ENCODE peak calls at places on chromosome 21, in eight cellular contexts. One of them, this sample, is unnamed.

GRCh38 chr21:28229811-28230210 is 762.9 kb downstream of the LTN1 start:
- DNase-seq in DMS79 treated with DMSO at 0.1 percent for 48 hours: no peak
- DNase-seq in GF-D8: no peak
- DNase-seq in epithelial cell of esophagus: peak
- DNase-seq in testis: no peak
- DNase-seq in endothelial cell: no peak
- DNase-seq in neural crest cell: no peak
- DNase-seq in GM12892: no peak
- DNase-seq in this sample: no peak

GRCh38 chr21:46393941-46394818 is 64.5 kb upstream of the DIP2A start:
- DNase-seq in endothelial cell: no peak
- DNase-seq in DMS79 treated with DMSO at 0.1 percent for 48 hours: peak
- DNase-seq in GM12892: no peak
- DNase-seq in neural crest cell: no peak
- DNase-seq in testis: no peak
- DNase-seq in epithelial cell of esophagus: no peak
- DNase-seq in GF-D8: no peak
- DNase-seq in this sample: peak

GRCh38 chr21:37636152-37636860 is 269.7 kb downstream of the DYRK1A start:
- DNase-seq in epithelial cell of esophagus: peak
- DNase-seq in GM12892: no peak
- DNase-seq in DMS79 treated with DMSO at 0.1 percent for 48 hours: no peak
- DNase-seq in neural crest cell: no peak
- DNase-seq in testis: no peak
- DNase-seq in GF-D8: no peak
- DNase-seq in endothelial cell: no peak
- DNase-seq in this sample: no peak

GRCh38 chr21:9767592-9768375 is 753.6 kb upstream of the TPTE start:
- DNase-seq in GM12892: no peak
- DNase-seq in GF-D8: no peak
- DNase-seq in DMS79 treated with DMSO at 0.1 percent for 48 hours: no peak
- DNase-seq in epithelial cell of esophagus: no peak
- DNase-seq in endothelial cell: no peak
- DNase-seq in testis: peak
- DNase-seq in neural crest cell: no peak
- DNase-seq in this sample: no peak

GRCh38 chr21:44617071-44617501 is 5.2 kb downstream of the KRTAP10-8 start:
- DNase-seq in GF-D8: no peak
- DNase-seq in GM12892: no peak
- DNase-seq in neural crest cell: no peak
- DNase-seq in DMS79 treated with DMSO at 0.1 percent for 48 hours: no peak
- DNase-seq in epithelial cell of esophagus: no peak
- DNase-seq in endothelial cell: no peak
- DNase-seq in testis: no peak
- DNase-seq in this sample: no peak

GRCh38 chr21:16437586-16437985 is 707.8 kb downstream of the USP25 start:
- DNase-seq in GM12892: no peak
- DNase-seq in neural crest cell: no peak
- DNase-seq in GF-D8: no peak
- DNase-seq in DMS79 treated with DMSO at 0.1 percent for 48 hours: no peak
- DNase-seq in endothelial cell: no peak
- DNase-seq in testis: no peak
- DNase-seq in epithelial cell of esophagus: no peak
- DNase-seq in this sample: no peak

GRCh38 chr21:25359724-25360123 is 247.6 kb downstream of the MRPL39 start:
- DNase-seq in GF-D8: no peak
- DNase-seq in DMS79 treated with DMSO at 0.1 percent for 48 hours: no peak
- DNase-seq in epithelial cell of esophagus: no peak
- DNase-seq in neural crest cell: no peak
- DNase-seq in testis: no peak
- DNase-seq in GM12892: no peak
- DNase-seq in endothelial cell: no peak
- DNase-seq in this sample: no peak

GRCh38 chr21:26814374-26814773 is 30.8 kb downstream of the ADAMTS1 start:
- DNase-seq in GF-D8: no peak
- DNase-seq in DMS79 treated with DMSO at 0.1 percent for 48 hours: no peak
- DNase-seq in GM12892: no peak
- DNase-seq in epithelial cell of esophagus: no peak
- DNase-seq in testis: no peak
- DNase-seq in endothelial cell: no peak
- DNase-seq in neural crest cell: no peak
- DNase-seq in this sample: no peak

GRCh38 chr21:44314128-44314527 is 14.3 kb downstream of the PFKL start:
- DNase-seq in endothelial cell: no peak
- DNase-seq in DMS79 treated with DMSO at 0.1 percent for 48 hours: no peak
- DNase-seq in testis: no peak
- DNase-seq in neural crest cell: no peak
- DNase-seq in GM12892: no peak
- DNase-seq in epithelial cell of esophagus: no peak
- DNase-seq in GF-D8: no peak
- DNase-seq in this sample: no peak

GRCh38 chr21:29601072-29601471 is 302.4 kb downstream of the BACH1 start:
- DNase-seq in epithelial cell of esophagus: no peak
- DNase-seq in testis: no peak
- DNase-seq in DMS79 treated with DMSO at 0.1 percent for 48 hours: no peak
- DNase-seq in neural crest cell: no peak
- DNase-seq in endothelial cell: no peak
- DNase-seq in GF-D8: no peak
- DNase-seq in GM12892: no peak
- DNase-seq in this sample: no peak

GRCh38 chr21:44666401-44667320 is at the start of gene KRTAP12-2:
- DNase-seq in DMS79 treated with DMSO at 0.1 percent for 48 hours: peak
- DNase-seq in endothelial cell: no peak
- DNase-seq in GF-D8: no peak
- DNase-seq in epithelial cell of esophagus: peak
- DNase-seq in GM12892: no peak
- DNase-seq in testis: no peak
- DNase-seq in neural crest cell: no peak
- DNase-seq in this sample: peak

GRCh38 chr21:26165331-26165730 is 5.2 kb downstream of the APP start:
- DNase-seq in GM12892: no peak
- DNase-seq in GF-D8: peak
- DNase-seq in DMS79 treated with DMSO at 0.1 percent for 48 hours: no peak
- DNase-seq in endothelial cell: no peak
- DNase-seq in testis: no peak
- DNase-seq in neural crest cell: no peak
- DNase-seq in epithelial cell of esophagus: peak
- DNase-seq in this sample: no peak

GRCh38 chr21:16708431-16708830 is 804.4 kb upstream of the CXADR start:
- DNase-seq in GF-D8: no peak
- DNase-seq in GM12892: no peak
- DNase-seq in testis: no peak
- DNase-seq in epithelial cell of esophagus: no peak
- DNase-seq in DMS79 treated with DMSO at 0.1 percent for 48 hours: no peak
- DNase-seq in neural crest cell: no peak
- DNase-seq in endothelial cell: no peak
- DNase-seq in this sample: no peak

GRCh38 chr21:32328595-32328994 is 29.9 kb downstream of the MRAP start:
- DNase-seq in endothelial cell: no peak
- DNase-seq in GF-D8: no peak
- DNase-seq in epithelial cell of esophagus: no peak
- DNase-seq in GM12892: no peak
- DNase-seq in neural crest cell: no peak
- DNase-seq in testis: no peak
- DNase-seq in DMS79 treated with DMSO at 0.1 percent for 48 hours: no peak
- DNase-seq in this sample: no peak

GRCh38 chr21:43609501-43610340 is 49.6 kb downstream of the HSF2BP start:
- DNase-seq in neural crest cell: no peak
- DNase-seq in epithelial cell of esophagus: peak
- DNase-seq in DMS79 treated with DMSO at 0.1 percent for 48 hours: peak
- DNase-seq in testis: peak
- DNase-seq in GF-D8: no peak
- DNase-seq in endothelial cell: no peak
- DNase-seq in GM12892: no peak
- DNase-seq in this sample: peak

GRCh38 chr21:16468191-16468590 is 738.4 kb downstream of the USP25 start:
- DNase-seq in GF-D8: no peak
- DNase-seq in epithelial cell of esophagus: no peak
- DNase-seq in endothelial cell: no peak
- DNase-seq in DMS79 treated with DMSO at 0.1 percent for 48 hours: no peak
- DNase-seq in testis: no peak
- DNase-seq in GM12892: no peak
- DNase-seq in neural crest cell: no peak
- DNase-seq in this sample: no peak

GRCh38 chr21:45013271-45013841 is 61.0 kb upstream of the ADARB1 start:
- DNase-seq in epithelial cell of esophagus: no peak
- DNase-seq in endothelial cell: no peak
- DNase-seq in testis: no peak
- DNase-seq in DMS79 treated with DMSO at 0.1 percent for 48 hours: no peak
- DNase-seq in neural crest cell: no peak
- DNase-seq in GM12892: no peak
- DNase-seq in GF-D8: no peak
- DNase-seq in this sample: no peak

GRCh38 chr21:33069994-33070811 is at the start of gene OLIG1:
- DNase-seq in epithelial cell of esophagus: peak
- DNase-seq in DMS79 treated with DMSO at 0.1 percent for 48 hours: peak
- DNase-seq in neural crest cell: peak
- DNase-seq in GF-D8: peak
- DNase-seq in endothelial cell: peak
- DNase-seq in testis: peak
- DNase-seq in GM12892: peak
- DNase-seq in this sample: peak

GRCh38 chr21:25188639-25189038 is 418.6 kb downstream of the MRPL39 start:
- DNase-seq in DMS79 treated with DMSO at 0.1 percent for 48 hours: no peak
- DNase-seq in endothelial cell: no peak
- DNase-seq in GF-D8: no peak
- DNase-seq in epithelial cell of esophagus: no peak
- DNase-seq in GM12892: no peak
- DNase-seq in testis: no peak
- DNase-seq in neural crest cell: no peak
- DNase-seq in this sample: no peak

GRCh38 chr21:46322351-46323226 is 1.1 kb downstream of the C21orf58 start:
- DNase-seq in GF-D8: peak
- DNase-seq in GM12892: no peak
- DNase-seq in DMS79 treated with DMSO at 0.1 percent for 48 hours: peak
- DNase-seq in endothelial cell: peak
- DNase-seq in epithelial cell of esophagus: peak
- DNase-seq in testis: peak
- DNase-seq in neural crest cell: no peak
- DNase-seq in this sample: no peak

GRCh38 chr21:26461500-26461899 is 111.6 kb downstream of the CYYR1 start:
- DNase-seq in neural crest cell: no peak
- DNase-seq in epithelial cell of esophagus: peak
- DNase-seq in endothelial cell: no peak
- DNase-seq in testis: no peak
- DNase-seq in GF-D8: no peak
- DNase-seq in DMS79 treated with DMSO at 0.1 percent for 48 hours: no peak
- DNase-seq in GM12892: no peak
- DNase-seq in this sample: no peak

GRCh38 chr21:15520811-15521643 is 208.8 kb upstream of the USP25 start:
- DNase-seq in testis: no peak
- DNase-seq in endothelial cell: no peak
- DNase-seq in neural crest cell: no peak
- DNase-seq in GF-D8: no peak
- DNase-seq in epithelial cell of esophagus: no peak
- DNase-seq in DMS79 treated with DMSO at 0.1 percent for 48 hours: no peak
- DNase-seq in GM12892: no peak
- DNase-seq in this sample: no peak

GRCh38 chr21:34883501-34884271 is 165.4 kb downstream of the RUNX1 start:
- DNase-seq in testis: no peak
- DNase-seq in endothelial cell: no peak
- DNase-seq in epithelial cell of esophagus: no peak
- DNase-seq in neural crest cell: no peak
- DNase-seq in GF-D8: no peak
- DNase-seq in DMS79 treated with DMSO at 0.1 percent for 48 hours: peak
- DNase-seq in GM12892: no peak
- DNase-seq in this sample: no peak

GRCh38 chr21:44356636-44357035 is 3.2 kb downstream of the TRPM2 start:
- DNase-seq in DMS79 treated with DMSO at 0.1 percent for 48 hours: no peak
- DNase-seq in GF-D8: no peak
- DNase-seq in neural crest cell: no peak
- DNase-seq in epithelial cell of esophagus: no peak
- DNase-seq in testis: no peak
- DNase-seq in GM12892: no peak
- DNase-seq in endothelial cell: no peak
- DNase-seq in this sample: no peak

GRCh38 chr21:37915516-37915915 is 741 bp downstream of the KCNJ6 start:
- DNase-seq in endothelial cell: peak
- DNase-seq in GM12892: no peak
- DNase-seq in testis: no peak
- DNase-seq in neural crest cell: no peak
- DNase-seq in GF-D8: no peak
- DNase-seq in epithelial cell of esophagus: no peak
- DNase-seq in DMS79 treated with DMSO at 0.1 percent for 48 hours: no peak
- DNase-seq in this sample: no peak

GRCh38 chr21:36883532-36884486 is 82.7 kb downstream of the HLCS start:
- DNase-seq in testis: no peak
- DNase-seq in epithelial cell of esophagus: no peak
- DNase-seq in neural crest cell: no peak
- DNase-seq in GF-D8: no peak
- DNase-seq in endothelial cell: no peak
- DNase-seq in DMS79 treated with DMSO at 0.1 percent for 48 hours: no peak
- DNase-seq in GM12892: no peak
- DNase-seq in this sample: no peak

GRCh38 chr21:44486302-44486701 is 31.0 kb downstream of the LRRC3 start:
- DNase-seq in epithelial cell of esophagus: no peak
- DNase-seq in DMS79 treated with DMSO at 0.1 percent for 48 hours: no peak
- DNase-seq in GM12892: no peak
- DNase-seq in testis: no peak
- DNase-seq in endothelial cell: no peak
- DNase-seq in GF-D8: no peak
- DNase-seq in neural crest cell: no peak
- DNase-seq in this sample: no peak

GRCh38 chr21:16180613-16181012 is 450.8 kb downstream of the USP25 start:
- DNase-seq in DMS79 treated with DMSO at 0.1 percent for 48 hours: no peak
- DNase-seq in GF-D8: no peak
- DNase-seq in endothelial cell: no peak
- DNase-seq in neural crest cell: no peak
- DNase-seq in testis: no peak
- DNase-seq in epithelial cell of esophagus: no peak
- DNase-seq in GM12892: no peak
- DNase-seq in this sample: no peak

GRCh38 chr21:45320261-45320990 is 32.7 kb upstream of the POFUT2 start:
- DNase-seq in testis: no peak
- DNase-seq in GM12892: no peak
- DNase-seq in endothelial cell: no peak
- DNase-seq in epithelial cell of esophagus: no peak
- DNase-seq in DMS79 treated with DMSO at 0.1 percent for 48 hours: peak
- DNase-seq in GF-D8: no peak
- DNase-seq in neural crest cell: no peak
- DNase-seq in this sample: peak

GRCh38 chr21:45839274-45839673 is 142.3 kb upstream of the COL6A1 start:
- DNase-seq in DMS79 treated with DMSO at 0.1 percent for 48 hours: no peak
- DNase-seq in endothelial cell: no peak
- DNase-seq in epithelial cell of esophagus: peak
- DNase-seq in neural crest cell: no peak
- DNase-seq in GF-D8: no peak
- DNase-seq in GM12892: no peak
- DNase-seq in testis: no peak
- DNase-seq in this sample: no peak

GRCh38 chr21:25179116-25179515 is 428.2 kb downstream of the MRPL39 start:
- DNase-seq in neural crest cell: no peak
- DNase-seq in epithelial cell of esophagus: no peak
- DNase-seq in endothelial cell: no peak
- DNase-seq in DMS79 treated with DMSO at 0.1 percent for 48 hours: no peak
- DNase-seq in GF-D8: peak
- DNase-seq in GM12892: no peak
- DNase-seq in testis: no peak
- DNase-seq in this sample: no peak

GRCh38 chr21:19322360-19322759 is 918.8 kb upstream of the TMPRSS15 start:
- DNase-seq in testis: no peak
- DNase-seq in GF-D8: no peak
- DNase-seq in endothelial cell: no peak
- DNase-seq in GM12892: no peak
- DNase-seq in DMS79 treated with DMSO at 0.1 percent for 48 hours: no peak
- DNase-seq in neural crest cell: no peak
- DNase-seq in epithelial cell of esophagus: no peak
- DNase-seq in this sample: no peak

GRCh38 chr21:31973402-31973944 is 100.7 kb downstream of the HUNK start:
- DNase-seq in neural crest cell: no peak
- DNase-seq in endothelial cell: no peak
- DNase-seq in DMS79 treated with DMSO at 0.1 percent for 48 hours: no peak
- DNase-seq in GF-D8: no peak
- DNase-seq in testis: no peak
- DNase-seq in epithelial cell of esophagus: no peak
- DNase-seq in GM12892: no peak
- DNase-seq in this sample: no peak

GRCh38 chr21:24375201-24375600 is 1232.1 kb downstream of the MRPL39 start:
- DNase-seq in epithelial cell of esophagus: no peak
- DNase-seq in endothelial cell: peak
- DNase-seq in neural crest cell: no peak
- DNase-seq in GM12892: no peak
- DNase-seq in DMS79 treated with DMSO at 0.1 percent for 48 hours: no peak
- DNase-seq in GF-D8: no peak
- DNase-seq in testis: peak
- DNase-seq in this sample: no peak